ENCODE peak calls at places on chromosomes 13 and 19, in five cellular contexts. B, S, F, T and X are unnamed samples.

GRCh38 chr19:34481861-34482379 is 362 bp downstream of the WTIP start:
- DNase-seq in B (no peak), T (peak; percentile 82), F (no peak), S (no peak), X (peak; percentile 13)

GRCh38 chr19:53634768-53635167 is 3.0 kb downstream of the DPRX start:
- DNase-seq in B (no peak), S (no peak), T (no peak), F (no peak), X (no peak)

GRCh38 chr19:55041627-55042343 is 3.7 kb upstream of the GP6 start:
- DNase-seq in F (no peak), T (no peak), S (no peak), B (no peak), X (no peak)

GRCh38 chr13:99883805-99884204 is 87.8 kb downstream of the ZIC5 start:
- DNase-seq in S (no peak), T (no peak), B (no peak), F (no peak), X (no peak)

GRCh38 chr19:23440791-23441190 is 45.5 kb upstream of the ZNF91 start:
- DNase-seq in F (no peak), T (no peak), S (no peak), B (peak; percentile 12), X (no peak)

GRCh38 chr19:16359074-16359473 is 34.4 kb downstream of the KLF2 start:
- DNase-seq in F (no peak), B (no peak), S (no peak), T (no peak), X (no peak)

GRCh38 chr19:15563931-15564330 is 51.1 kb upstream of the CYP4F8 start:
- DNase-seq in B (no peak), S (no peak), F (no peak), T (no peak), X (no peak)

GRCh38 chr19:43554317-43554895 is 20.9 kb downstream of the XRCC1 start:
- DNase-seq in S (no peak), T (no peak), F (no peak), B (no peak), X (no peak)

GRCh38 chr13:21998279-21998678 is 327.4 kb downstream of the FGF9 start:
- DNase-seq in B (no peak), S (no peak), T (no peak), F (no peak), X (no peak)

GRCh38 chr13:32153056-32153455 is 121.5 kb downstream of the FRY start:
- DNase-seq in F (peak; percentile 36), S (no peak), B (no peak), T (peak; percentile 86), X (peak; percentile 78)

GRCh38 chr19:48616491-48617056 is 1.7 kb upstream of the FAM83E start:
- DNase-seq in F (no peak), B (no peak), S (no peak), T (no peak), X (no peak)

GRCh38 chr13:33213024-33213795 is 72.3 kb downstream of the STARD13 start:
- DNase-seq in B (no peak), T (no peak), F (no peak), S (no peak), X (no peak)

GRCh38 chr19:45507864-45508680 is 793 bp downstream of the VASP start:
- DNase-seq in B (no peak), S (peak; percentile 60), F (no peak), T (peak; percentile 61), X (no peak)

GRCh38 chr19:44968118-44968517 is 12.9 kb downstream of the CLPTM1 start:
- DNase-seq in T (no peak), F (no peak), B (no peak), S (no peak), X (no peak)

GRCh38 chr19:18637644-18638630 is 1.1 kb downstream of the KLHL26 start:
- DNase-seq in S (peak; percentile 83), F (no peak), T (no peak), B (peak; percentile 28), X (no peak)

GRCh38 chr13:110308377-110309158 is 1.5 kb downstream of the COL4A2 start:
- DNase-seq in T (peak; percentile 79), F (no peak), B (no peak), S (no peak), X (no peak)

GRCh38 chr13:33644607-33645543 is 173.1 kb upstream of the RFC3 start:
- DNase-seq in S (no peak), B (no peak), F (no peak), T (peak; percentile 27), X (no peak)

GRCh38 chr19:54133312-54133956 is 4.1 kb upstream of the CNOT3 start:
- DNase-seq in B (peak; percentile 38), T (peak; percentile 40), S (no peak), F (peak; percentile 74), X (no peak)

GRCh38 chr19:41443813-41444455 is 978 bp downstream of the ERICH4 start:
- DNase-seq in F (no peak), B (no peak), S (no peak), T (no peak), X (no peak)

GRCh38 chr13:20475927-20476691 is 49.5 kb downstream of the CRYL1 start:
- DNase-seq in T (no peak), F (no peak), S (peak; percentile 53), B (peak; percentile 87), X (no peak)

GRCh38 chr13:112969692-112970338 is 801 bp downstream of the MCF2L start:
- DNase-seq in F (no peak), B (no peak), T (no peak), S (no peak), X (no peak)

GRCh38 chr13:114067381-114067885 is 65.0 kb downstream of the RASA3 start:
- DNase-seq in B (peak; percentile 95), S (no peak), F (no peak), T (peak; percentile 89), X (no peak)

GRCh38 chr19:6412111-6412999 is 12.3 kb downstream of the KHSRP start:
- DNase-seq in F (no peak), T (peak; percentile 28), B (peak; percentile 45), S (peak; percentile 55), X (no peak)

GRCh38 chr19:29255912-29256311 is 43.0 kb upstream of the UQCRFS1 start:
- DNase-seq in T (no peak), F (no peak), S (no peak), B (no peak), X (no peak)

GRCh38 chr13:42981317-42981716 is 10.7 kb downstream of the EPSTI1 start:
- DNase-seq in T (peak; percentile 62), B (no peak), F (no peak), S (no peak), X (no peak)

GRCh38 chr19:19268453-19269385 is 4.4 kb downstream of the TM6SF2 start:
- DNase-seq in B (no peak), S (no peak), T (no peak), F (no peak), X (no peak)

GRCh38 chr13:48585456-48585840 is 52.6 kb upstream of the RCBTB2 start:
- DNase-seq in F (no peak), S (peak; percentile 35), B (no peak), T (peak; percentile 47), X (peak; percentile 52)

GRCh38 chr19:4014541-4015491 is 7.3 kb downstream of the PIAS4 start:
- DNase-seq in B (no peak), S (peak; percentile 69), F (no peak), T (no peak), X (no peak)

GRCh38 chr19:982567-983170 is 1.5 kb upstream of the WDR18 start:
- DNase-seq in S (peak; percentile 79), T (peak; percentile 84), F (no peak), B (peak; percentile 73), X (no peak)

GRCh38 chr13:112885782-112886268 is 83.2 kb upstream of the MCF2L start:
- DNase-seq in T (peak; percentile 95), F (peak; percentile 68), B (no peak), S (peak; percentile 92), X (peak; percentile 39)

GRCh38 chr13:98215508-98215907 is 38.4 kb upstream of the RNF113B start:
- DNase-seq in B (no peak), S (no peak), T (no peak), F (no peak), X (no peak)

GRCh38 chr19:49921871-49922755 is 6.9 kb upstream of the ATF5 start:
- DNase-seq in B (no peak), T (peak; percentile 83), S (no peak), F (peak; percentile 29), X (no peak)

GRCh38 chr19:844300-844971 is 3.6 kb downstream of the PRTN3 start:
- DNase-seq in F (no peak), T (no peak), S (no peak), B (no peak), X (no peak)

GRCh38 chr19:15623711-15624318 is 8.8 kb downstream of the CYP4F8 start:
- DNase-seq in S (no peak), B (peak; percentile 9), T (no peak), F (no peak), X (no peak)

GRCh38 chr13:39364797-39365468 is 238.1 kb downstream of the LHFPL6 start:
- DNase-seq in S (no peak), B (no peak), F (no peak), T (peak; percentile 68), X (peak; percentile 14)
- TF ChIP-seq CTCF in S (no peak), B (no peak), F (peak; percentile 10), T (no peak), X (no peak)

GRCh38 chr19:56071151-56071550 is 49.9 kb downstream of the ZNF787 start:
- DNase-seq in T (no peak), F (no peak), B (peak; percentile 31), S (no peak), X (no peak)
- TF ChIP-seq CTCF in T (peak; percentile 20), F (peak; percentile 16), B (peak; percentile 20), S (no peak), X (peak; percentile 37)

GRCh38 chr19:2231621-2232221 is 4.4 kb downstream of the PLEKHJ1 start:
- DNase-seq in B (no peak), S (no peak), T (peak; percentile 41), F (no peak), X (no peak)
- TF ChIP-seq CTCF in B (peak; percentile 22), S (no peak), T (no peak), F (no peak), X (no peak)

GRCh38 chr13:105341256-105341655 is 1194.2 kb downstream of the EFNB2 start:
- DNase-seq in T (no peak), B (no peak), S (no peak), F (no peak), X (no peak)

GRCh38 chr13:105342421-105342820 is 1193.0 kb downstream of the EFNB2 start:
- DNase-seq in B (no peak), S (no peak), F (no peak), T (no peak), X (no peak)

GRCh38 chr13:105341758-105342157 is 1193.7 kb downstream of the EFNB2 start:
- DNase-seq in F (no peak), T (no peak), S (no peak), B (no peak), X (no peak)

GRCh38 chr13:105345116-105345515 is 1190.3 kb downstream of the EFNB2 start:
- DNase-seq in B (no peak), F (no peak), T (no peak), S (no peak), X (no peak)

DNA sequence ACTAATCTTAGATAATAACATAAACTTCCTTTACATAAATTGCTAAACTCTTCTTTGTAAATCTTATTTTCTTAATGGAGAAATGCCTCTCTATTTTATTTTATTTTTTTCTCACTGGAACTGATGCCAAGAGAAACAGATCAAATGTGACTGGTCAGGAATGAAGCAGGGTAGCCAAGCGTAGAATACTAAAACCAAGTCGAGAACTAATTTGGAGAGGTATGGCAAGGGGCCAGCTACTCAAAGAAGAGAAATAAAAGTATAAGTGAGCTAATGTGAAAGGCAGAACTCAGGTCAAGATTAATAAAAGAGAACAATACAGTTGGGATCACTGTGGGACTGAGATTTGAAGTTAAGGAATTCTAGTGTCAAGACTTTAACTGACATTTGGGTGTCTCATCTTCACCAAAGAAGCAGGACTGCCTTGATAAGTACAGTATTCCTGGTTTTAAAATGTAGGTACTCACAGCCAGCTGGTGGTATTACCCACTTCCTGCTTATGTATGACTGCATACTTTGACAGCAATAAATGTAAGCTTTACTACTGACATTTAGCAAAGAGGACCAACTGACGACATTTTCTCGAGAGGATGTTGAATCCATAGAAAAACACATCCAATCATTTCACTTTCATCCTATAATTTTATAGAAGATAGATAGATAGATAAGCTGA is 1192.2 kb downstream of the EFNB2 start:
- DNase-seq in S (no peak), B (no peak), T (peak; percentile 16), F (no peak), X (no peak)
- TF ChIP-seq CTCF in S (no peak), B (no peak), T (no peak), F (no peak), X (no peak)